ENCODE peak calls at places on chromosomes 12 and 14, in four cellular contexts. R, T, Y and I are unnamed samples.

GRCh38 chr14:93946506-93947170 is 19.5 kb downstream of the FAM181A start:
- DNase-seq in R (no peak), T (no peak), Y (no peak), I (no peak)

GRCh38 chr12:108187831-108188230 is 58.7 kb downstream of the WSCD2 start:
- DNase-seq in T (no peak), R (no peak), Y (no peak), I (no peak)

GRCh38 chr12:32533971-32534590 is 134.7 kb downstream of the FGD4 start:
- DNase-seq in T (no peak), Y (peak), R (peak), I (peak)

GRCh38 chr12:112907415-112908157 is 824 bp downstream of the OAS1 start:
- DNase-seq in R (no peak), T (no peak), Y (no peak), I (no peak)

GRCh38 chr14:77043177-77043983 is 14.9 kb upstream of the IRF2BPL start:
- DNase-seq in R (peak), T (peak), Y (peak), I (peak)

GRCh38 chr12:42124764-42125371 is 19.8 kb downstream of the GXYLT1 start:
- DNase-seq in Y (no peak), R (no peak), T (no peak), I (no peak)

GRCh38 chr12:106841471-106842302 is 67.2 kb downstream of the RIC8B start:
- DNase-seq in R (peak), T (no peak), Y (no peak), I (peak)

GRCh38 chr12:75892779-75893408 is 138.7 kb downstream of the PHLDA1 start:
- DNase-seq in Y (no peak), T (no peak), R (no peak), I (no peak)

GRCh38 chr12:26691234-26691970 is 141.6 kb downstream of the ITPR2 start:
- DNase-seq in R (no peak), Y (no peak), T (no peak), I (peak)

GRCh38 chr12:5694759-5695409 is 250.2 kb downstream of the ANO2 start:
- DNase-seq in Y (no peak), T (no peak), R (no peak), I (no peak)

GRCh38 chr14:92121207-92121669 is 268 bp downstream of the NDUFB1 start:
- DNase-seq in R (peak), Y (peak), T (no peak), I (no peak)

GRCh38 chr12:52837341-52837741 is 3.2 kb upstream of the KRT79 start:
- DNase-seq in R (no peak), T (peak), Y (no peak), I (peak)

GRCh38 chr12:51905507-51906438 is 1.5 kb upstream of the ACVRL1 start:
- DNase-seq in T (no peak), R (peak), Y (peak), I (peak)

GRCh38 chr14:64715628-64716412 is 11.6 kb downstream of the PLEKHG3 start:
- DNase-seq in Y (no peak), T (no peak), R (no peak), I (no peak)
- H3K4me3 ChIP-seq in Y (peak), T (no peak), R (peak), I (no peak)

GRCh38 chr12:91078501-91078900 is 20.7 kb upstream of the KERA start:
- DNase-seq in R (no peak), Y (no peak), T (no peak), I (no peak)
- H3K27ac ChIP-seq in R (no peak), Y (no peak), T (no peak), I (no peak)

GRCh38 chr14:53701108-53701875 is 255.3 kb downstream of the BMP4 start:
- DNase-seq in R (no peak), Y (no peak), T (no peak), I (no peak)

GRCh38 chr14:53692451-53693330 is 263.9 kb downstream of the BMP4 start:
- DNase-seq in T (no peak), R (no peak), Y (no peak), I (peak)

GRCh38 chr14:53695692-53696091 is 260.9 kb downstream of the BMP4 start:
- DNase-seq in R (no peak), Y (no peak), T (no peak), I (no peak)

GRCh38 chr14:53696217-53696965 is 260.2 kb downstream of the BMP4 start:
- DNase-seq in Y (no peak), R (no peak), T (no peak), I (no peak)
- H3K4me3 ChIP-seq in Y (no peak), R (no peak), T (no peak), I (no peak)

DNA sequence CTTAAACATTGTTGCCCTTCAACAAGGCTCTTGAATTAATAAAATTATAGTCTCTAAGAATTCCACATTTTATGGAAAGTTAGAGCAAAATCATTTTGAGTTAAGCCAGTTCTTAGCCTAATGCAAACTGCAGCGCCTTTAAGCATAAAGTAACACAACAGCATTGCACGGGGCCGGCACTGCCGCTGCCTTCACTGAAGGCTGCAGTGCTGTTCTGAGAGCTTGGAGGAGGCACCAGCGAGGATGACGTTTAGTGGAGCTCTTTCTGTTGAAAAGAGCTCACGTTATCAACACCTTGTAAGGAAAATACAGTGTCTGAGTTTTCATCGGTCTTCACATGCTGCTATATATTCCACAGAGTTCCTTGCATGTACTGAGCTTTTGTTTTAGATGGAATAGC is 38.3 kb upstream of the DYNC1H1 start:
- DNase-seq in R (no peak), Y (no peak), T (peak), I (no peak)
- H3K27ac ChIP-seq in R (peak), Y (peak), T (no peak), I (no peak)

GRCh38 chr12:57939291-57939690 is 2.1 kb upstream of the ATP23 start:
- DNase-seq in T (no peak), R (no peak), Y (no peak), I (no peak)

GRCh38 chr12:57935839-57936512 is 5.4 kb upstream of the ATP23 start:
- DNase-seq in T (peak), Y (peak), R (peak), I (peak)

GRCh38 chr12:57940052-57940914 is 1.1 kb upstream of the ATP23 start:
- DNase-seq in Y (no peak), R (no peak), T (no peak), I (no peak)

GRCh38 chr12:57936513-57936883 is 4.9 kb upstream of the ATP23 start:
- DNase-seq in T (no peak), R (no peak), Y (no peak), I (no peak)

GRCh38 chr12:57934804-57935203 is 6.6 kb upstream of the ATP23 start:
- DNase-seq in Y (no peak), T (no peak), R (no peak), I (no peak)
- H3K4me3 ChIP-seq in Y (peak), T (no peak), R (no peak), I (no peak)

GRCh38 chr14:68164723-68165122 is 345.1 kb downstream of the RAD51B start:
- DNase-seq in R (no peak), T (no peak), Y (no peak), I (no peak)
- H3K27ac ChIP-seq in R (peak), T (no peak), Y (no peak), I (no peak)